ENCODE peak calls at places on chromosomes 5 and 9, in five cellular contexts. P is fibroblast of mammary gland; W is HFFc6; D is AG04450; A is CD8-positive, alpha-beta T cell. L is an unnamed sample.
A peak's percentile ranks its signal among the peaks of the same experiment; 100 is the strongest.

GRCh38 chr5:143355710-143356109 is 47.8 kb downstream of the NR3C1 start:
- DNase-seq in P (peak; percentile 97), W (peak; percentile 89), D (peak; percentile 85), A (peak; percentile 31), L (peak; percentile 49)

GRCh38 chr5:126544087-126544740 is 50.8 kb downstream of the ALDH7A1 start:
- DNase-seq in P (peak; percentile 44), W (peak; percentile 48), D (no peak), A (no peak), L (no peak)

GRCh38 chr9:36189978-36190377 is 743 bp upstream of the CLTA start:
- DNase-seq in P (no peak), W (no peak), D (no peak), A (no peak), L (no peak)

GRCh38 chr5:5288236-5288635 is 134.2 kb upstream of the ICE1 start:
- DNase-seq in P (peak; percentile 21), W (peak; percentile 8), D (no peak), A (no peak), L (no peak)

GRCh38 chr9:124675261-124676158 is 95.6 kb downstream of the NR6A1 start:
- DNase-seq in P (no peak), W (no peak), D (no peak), A (no peak), L (no peak)

GRCh38 chr9:133889498-133890301 is 102.4 kb downstream of the VAV2 start:
- DNase-seq in P (peak; percentile 20), W (peak; percentile 22), D (no peak), A (no peak), L (no peak)

GRCh38 chr9:137757613-137758029 is 120.0 kb upstream of the CACNA1B start:
- DNase-seq in P (peak; percentile 83), W (peak; percentile 72), D (peak; percentile 42), A (no peak), L (no peak)

GRCh38 chr9:38708759-38709158 is 11.2 kb downstream of the FAM240B start:
- DNase-seq in P (peak; percentile 9), W (no peak), D (no peak), A (no peak), L (no peak)

GRCh38 chr9:93479726-93480125 is 26.3 kb upstream of the FAM120AOS start:
- DNase-seq in P (peak; percentile 78), W (no peak), D (no peak), A (no peak), L (no peak)

GRCh38 chr9:9942764-9943424 is 669.9 kb downstream of the PTPRD start:
- DNase-seq in P (peak; percentile 51), W (peak; percentile 48), D (peak; percentile 8), A (peak; percentile 2), L (peak; percentile 38)

GRCh38 chr5:173279166-173279565 is 44.2 kb upstream of the NKX2-5 start:
- DNase-seq in P (no peak), W (no peak), D (no peak), A (no peak), L (no peak)

GRCh38 chr5:76084496-76085285 is 1.5 kb downstream of the SV2C start:
- DNase-seq in P (no peak), W (no peak), D (no peak), A (no peak), L (no peak)

GRCh38 chr9:70554881-70555280 is 140.4 kb upstream of the KLF9 start:
- DNase-seq in P (no peak), W (no peak), D (no peak), A (no peak), L (no peak)

GRCh38 chr9:6910032-6910431 is 152.3 kb downstream of the KDM4C start:
- DNase-seq in P (peak; percentile 36), W (peak; percentile 26), D (no peak), A (no peak), L (no peak)

GRCh38 chr9:121652037-121652837 is 803 bp downstream of the DAB2IP start:
- DNase-seq in P (no peak), W (no peak), D (no peak), A (no peak), L (no peak)

GRCh38 chr9:121372239-121372562 is 2.2 kb upstream of the STOM start:
- DNase-seq in P (no peak), W (no peak), D (no peak), A (no peak), L (no peak)

GRCh38 chr5:170154744-170155143 is 49.0 kb downstream of the FOXI1 start:
- DNase-seq in P (no peak), W (no peak), D (no peak), A (no peak), L (no peak)

GRCh38 chr5:131999991-132000490 is 11.4 kb downstream of the ACSL6 start:
- DNase-seq in P (no peak), W (no peak), D (no peak), A (no peak), L (no peak)

GRCh38 chr9:129878253-129878652 is 43.0 kb downstream of the USP20 start:
- DNase-seq in P (no peak), W (no peak), D (no peak), A (no peak), L (no peak)

GRCh38 chr9:5838884-5839571 is 6.1 kb upstream of the ERMP1 start:
- DNase-seq in P (peak; percentile 58), W (peak; percentile 39), D (no peak), A (no peak), L (no peak)

GRCh38 chr5:3604501-3604900 is 8.9 kb downstream of the IRX1 start:
- DNase-seq in P (peak; percentile 38), W (no peak), D (no peak), A (no peak), L (no peak)

GRCh38 chr5:73448072-73448432 is 525 bp downstream of the FOXD1 start:
- DNase-seq in P (no peak), W (no peak), D (no peak), A (no peak), L (no peak)

GRCh38 chr5:40437452-40437861 is 242.3 kb upstream of the PTGER4 start:
- DNase-seq in P (peak; percentile 91), W (peak; percentile 72), D (no peak), A (no peak), L (no peak)

GRCh38 chr5:135565691-135566421 is 12.9 kb downstream of the CXCL14 start:
- DNase-seq in P (peak; percentile 56), W (peak; percentile 51), D (no peak), A (peak; percentile 32), L (peak; percentile 72)

GRCh38 chr5:71748360-71748759 is 29.3 kb downstream of the CARTPT start:
- DNase-seq in P (peak; percentile 13), W (no peak), D (no peak), A (no peak), L (no peak)

GRCh38 chr9:70406446-70406862 is 8.0 kb downstream of the KLF9 start:
- DNase-seq in P (peak; percentile 79), W (no peak), D (no peak), A (no peak), L (no peak)

GRCh38 chr5:150519560-150519945 is 11.6 kb downstream of the NDST1 start:
- DNase-seq in P (no peak), W (no peak), D (no peak), A (no peak), L (no peak)

GRCh38 chr5:74017786-74018211 is 391.8 kb downstream of the ARHGEF28 start:
- DNase-seq in P (peak; percentile 73), W (peak; percentile 82), D (peak; percentile 7), A (no peak), L (no peak)

GRCh38 chr9:127521919-127522304 is 70.6 kb downstream of the LRSAM1 start:
- DNase-seq in P (no peak), W (no peak), D (no peak), A (no peak), L (no peak)

GRCh38 chr5:138352722-138353549 is 451 bp downstream of the KDM3B start:
- DNase-seq in P (peak; percentile 20), W (peak; percentile 36), D (no peak), A (peak; percentile 48), L (no peak)

GRCh38 chr5:100161868-100162267 is 373.3 kb upstream of the FAM174A start:
- DNase-seq in P (no peak), W (no peak), D (no peak), A (no peak), L (no peak)

GRCh38 chr5:7331083-7331482 is 64.9 kb upstream of the ADCY2 start:
- DNase-seq in P (no peak), W (no peak), D (no peak), A (no peak), L (no peak)

GRCh38 chr9:119951090-119951489 is 581.9 kb upstream of the BRINP1 start:
- DNase-seq in P (peak; percentile 69), W (peak; percentile 45), D (no peak), A (no peak), L (no peak)

GRCh38 chr5:138668451-138668850 is 84.8 kb upstream of the CTNNA1 start:
- DNase-seq in P (no peak), W (no peak), D (no peak), A (peak; percentile 18), L (no peak)

DNA sequence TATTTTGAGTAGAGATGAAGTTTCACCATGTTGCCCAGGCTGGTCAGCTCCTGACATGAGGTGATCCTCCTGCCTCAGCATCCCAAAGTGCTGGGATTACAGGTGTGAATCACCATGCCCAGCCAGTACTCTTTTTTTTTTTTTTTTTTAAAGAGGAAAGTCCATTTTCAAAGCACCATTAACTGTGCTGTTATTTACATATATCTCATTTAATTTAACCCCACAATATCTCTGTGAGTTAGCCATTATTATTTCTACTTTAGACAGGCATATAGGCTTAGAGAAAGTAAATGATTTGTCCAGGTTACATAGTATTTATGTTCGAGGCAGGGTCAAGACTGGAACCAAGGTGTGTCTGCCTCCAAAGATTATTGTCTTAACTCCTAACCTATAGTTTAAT is 50.7 kb downstream of the ATG10 start:
- DNase-seq in P (no peak), W (no peak), D (no peak), A (no peak), L (no peak)
- TF ChIP-seq CTCF in P (no peak), W (no peak), D (no peak), A (no peak), L (no peak)

GRCh38 chr9:109198736-109199384 is 31.8 kb upstream of the FRRS1L start:
- DNase-seq in P (no peak), W (no peak), D (no peak), A (no peak), L (no peak)
- TF ChIP-seq CTCF in P (peak; percentile 24), W (peak; percentile 26), D (no peak), A (peak; percentile 15), L (no peak)

GRCh38 chr9:911003-911402 is 65.5 kb upstream of the DMRT3 start:
- DNase-seq in P (no peak), W (no peak), D (no peak), A (no peak), L (no peak)
- TF ChIP-seq CTCF in P (no peak), W (peak; percentile 11), D (no peak), A (no peak), L (no peak)

DNA sequence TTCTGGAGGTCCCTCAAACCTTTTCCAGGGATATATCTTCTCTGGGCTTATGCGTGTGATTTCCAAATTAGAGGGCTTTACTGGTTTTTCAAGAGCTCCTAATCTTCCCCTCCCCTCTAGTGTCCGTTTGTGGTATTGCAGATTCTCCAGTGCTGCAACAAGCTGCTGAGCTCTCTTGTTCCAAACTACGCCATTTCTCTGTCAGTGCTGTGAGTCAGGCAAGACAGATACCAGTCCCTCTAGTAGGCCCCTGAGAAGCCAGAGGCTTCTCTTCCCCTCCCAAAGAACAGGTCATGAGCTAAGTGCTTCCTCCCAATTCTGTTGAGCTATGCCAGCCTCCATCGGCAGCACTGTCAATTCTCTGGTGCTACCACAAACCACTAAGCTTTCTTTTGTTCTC is 149.5 kb downstream of the FANCC start:
- DNase-seq in P (peak; percentile 95), W (peak; percentile 91), D (peak; percentile 89), A (peak; percentile 16), L (peak; percentile 41)
- TF ChIP-seq CTCF in P (peak; percentile 92), W (peak; percentile 95), D (peak; percentile 96), A (peak; percentile 64), L (peak; percentile 3)

GRCh38 chr5:94969174-94969573 is 315.7 kb downstream of the MCTP1 start:
- DNase-seq in P (peak; percentile 54), W (peak; percentile 18), D (no peak), A (no peak), L (no peak)
- TF ChIP-seq CTCF in P (peak; percentile 33), W (no peak), D (peak; percentile 38), A (no peak), L (no peak)

L was measured in omental fat pad.